ENCODE peak calls at places on chromosome 22, in eight cellular contexts. M, J, H, Q, K, C, N and E are unnamed samples.

GRCh38 chr22:23233084-23233501 is 52.8 kb downstream of the BCR start:
- DNase-seq in K (no peak), H (peak), C (no peak), J (no peak), Q (no peak), N (no peak), M (no peak), E (no peak)

GRCh38 chr22:42939941-42940653 is 74.9 kb downstream of the PACSIN2 start:
- DNase-seq in K (peak), J (peak), H (no peak), Q (peak), M (no peak), C (peak), N (peak), E (no peak)

GRCh38 chr22:45389546-45389945 is 23.9 kb downstream of the SMC1B start:
- DNase-seq in H (no peak), C (no peak), Q (no peak), J (no peak), K (no peak), M (no peak), N (no peak), E (no peak)

GRCh38 chr22:19176175-19176630 is 2.3 kb downstream of the SLC25A1 start:
- DNase-seq in M (no peak), Q (no peak), C (no peak), J (no peak), N (no peak), H (no peak), K (no peak), E (no peak)

GRCh38 chr22:35589071-35589735 is 27.9 kb downstream of the MB start:
- DNase-seq in J (peak), M (peak), Q (peak), N (peak), K (no peak), H (no peak), C (no peak), E (peak)

GRCh38 chr22:49709464-49709863 is 118.2 kb downstream of the BRD1 start:
- DNase-seq in K (no peak), J (no peak), M (no peak), C (no peak), H (no peak), N (no peak), Q (no peak), E (no peak)

GRCh38 chr22:29973269-29973668 is 90.3 kb downstream of the MTMR3 start:
- DNase-seq in C (no peak), J (no peak), H (no peak), N (no peak), K (no peak), Q (no peak), M (no peak), E (no peak)

GRCh38 chr22:23984430-23984829 is 4.5 kb downstream of the GSTT2 start:
- DNase-seq in J (peak), C (peak), N (no peak), Q (no peak), M (no peak), H (no peak), K (no peak), E (no peak)

GRCh38 chr22:20566420-20567260 is 59.2 kb downstream of the MED15 start:
- DNase-seq in J (no peak), C (peak), N (no peak), H (peak), M (peak), Q (peak), K (peak), E (peak)

GRCh38 chr22:30881361-30882180 is 87.0 kb downstream of the MORC2 start:
- DNase-seq in C (no peak), J (peak), H (peak), M (no peak), N (no peak), Q (no peak), K (peak), E (no peak)

GRCh38 chr22:47587361-47587760 is 824.9 kb downstream of the TBC1D22A start:
- DNase-seq in N (no peak), H (no peak), J (no peak), K (peak), Q (no peak), M (no peak), C (no peak), E (no peak)

DNA sequence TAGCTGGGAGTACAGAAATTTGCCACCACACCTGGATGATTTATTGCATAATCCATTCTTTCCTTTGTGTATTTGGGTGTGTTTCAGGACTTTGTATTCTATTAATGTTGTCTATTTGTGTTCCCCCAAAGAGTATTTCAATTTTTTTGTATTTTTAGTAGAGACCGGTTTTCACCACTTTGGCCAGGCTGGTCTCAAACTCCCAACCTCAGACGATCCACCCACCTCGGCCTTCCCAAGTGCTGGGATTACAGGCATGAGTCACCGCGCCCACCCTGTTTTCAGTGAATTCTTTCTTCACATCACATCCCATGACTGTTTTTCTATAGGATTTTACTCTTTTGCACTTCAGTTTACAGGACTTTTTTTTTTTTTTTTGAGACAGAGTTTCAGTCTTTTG is 46.3 kb downstream of the RBX1 start:
- DNase-seq in M (no peak), C (no peak), N (no peak), J (no peak), K (no peak), H (no peak), Q (no peak), E (no peak)
- TF ChIP-seq CTCF in M (no peak), C (no peak), N (no peak), J (no peak), K (no peak), H (no peak), Q (no peak), E (no peak)

GRCh38 chr22:37661160-37661924 is 2.8 kb downstream of the PDXP start:
- DNase-seq in J (no peak), K (no peak), N (no peak), Q (peak), M (peak), C (peak), H (no peak), E (no peak)
- TF ChIP-seq CTCF in J (peak), K (peak), N (no peak), Q (peak), M (peak), C (peak), H (peak), E (peak)

GRCh38 chr22:17540481-17540880 is 22.8 kb upstream of the SLC25A18 start:
- DNase-seq in H (no peak), K (no peak), J (no peak), N (no peak), Q (no peak), C (no peak), M (no peak), E (no peak)
- TF ChIP-seq CTCF in H (peak), K (no peak), J (no peak), N (no peak), Q (peak), C (no peak), M (no peak), E (no peak)

GRCh38 chr22:38228873-38229740 is 27.3 kb downstream of the MAFF start:
- DNase-seq in H (no peak), J (no peak), Q (peak), K (peak), N (no peak), M (no peak), C (no peak), E (peak)

GRCh38 chr22:38232196-38232595 is 30.4 kb downstream of the MAFF start:
- DNase-seq in J (no peak), Q (no peak), H (no peak), N (no peak), K (no peak), C (no peak), M (no peak), E (no peak)

GRCh38 chr22:38228326-38228872 is 26.6 kb downstream of the MAFF start:
- DNase-seq in Q (no peak), N (no peak), K (no peak), J (no peak), H (no peak), M (no peak), C (no peak), E (no peak)

GRCh38 chr22:38230916-38231315 is 29.1 kb downstream of the MAFF start:
- DNase-seq in N (no peak), H (no peak), Q (no peak), K (no peak), M (no peak), C (no peak), J (no peak), E (no peak)

DNA sequence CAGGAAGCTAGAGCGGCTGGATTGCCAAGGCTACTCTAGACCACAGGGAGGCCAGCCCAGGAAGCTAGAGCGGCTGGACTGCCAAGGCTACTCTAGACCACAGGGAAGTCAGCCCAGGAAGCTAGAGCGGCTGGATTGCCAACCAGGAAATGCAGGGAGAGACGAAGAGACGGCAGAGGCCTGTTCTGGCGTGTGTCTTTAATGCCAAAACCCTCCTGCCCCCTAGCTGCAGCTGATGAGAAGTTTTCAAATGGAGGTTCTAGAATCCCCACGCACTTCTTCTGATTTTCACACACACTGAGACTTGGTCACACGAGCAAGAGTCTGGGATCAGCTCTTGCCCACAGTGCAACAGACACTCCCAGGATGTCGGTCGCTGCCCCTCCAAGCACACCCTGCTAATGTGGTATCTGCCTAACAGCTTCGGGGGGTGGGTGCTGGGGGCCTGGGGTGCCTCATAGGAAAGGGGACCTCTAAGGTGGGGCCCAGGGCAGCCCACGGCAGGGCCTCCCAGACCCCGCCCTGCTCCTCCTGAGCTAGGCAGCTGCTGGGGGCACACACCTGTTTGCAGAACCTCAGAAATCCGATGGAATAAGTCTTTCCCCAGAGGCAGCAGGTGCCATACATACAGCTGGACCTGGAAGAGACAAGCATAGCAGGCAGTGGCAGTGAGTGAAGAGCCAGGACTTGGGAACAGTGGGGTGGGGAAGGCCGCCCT is 28.5 kb downstream of the MAFF start:
- DNase-seq in N (no peak), C (no peak), M (no peak), K (peak), H (peak), Q (no peak), J (no peak), E (no peak)
- TF ChIP-seq CTCF in N (no peak), C (peak), M (no peak), K (peak), H (peak), Q (peak), J (no peak), E (peak)

GRCh38 chr22:27918351-27919221 is 470 bp downstream of the PITPNB start:
- DNase-seq in C (peak), K (peak), N (no peak), M (peak), Q (peak), J (peak), H (peak), E (no peak)

GRCh38 chr22:27925331-27925730 is 6.3 kb upstream of the PITPNB start:
- DNase-seq in J (no peak), N (no peak), K (no peak), Q (no peak), M (no peak), C (no peak), H (no peak), E (no peak)

GRCh38 chr22:27919222-27919942 is at the start of gene PITPNB:
- DNase-seq in H (peak), C (peak), J (peak), Q (peak), K (peak), M (peak), N (peak), E (peak)

DNA sequence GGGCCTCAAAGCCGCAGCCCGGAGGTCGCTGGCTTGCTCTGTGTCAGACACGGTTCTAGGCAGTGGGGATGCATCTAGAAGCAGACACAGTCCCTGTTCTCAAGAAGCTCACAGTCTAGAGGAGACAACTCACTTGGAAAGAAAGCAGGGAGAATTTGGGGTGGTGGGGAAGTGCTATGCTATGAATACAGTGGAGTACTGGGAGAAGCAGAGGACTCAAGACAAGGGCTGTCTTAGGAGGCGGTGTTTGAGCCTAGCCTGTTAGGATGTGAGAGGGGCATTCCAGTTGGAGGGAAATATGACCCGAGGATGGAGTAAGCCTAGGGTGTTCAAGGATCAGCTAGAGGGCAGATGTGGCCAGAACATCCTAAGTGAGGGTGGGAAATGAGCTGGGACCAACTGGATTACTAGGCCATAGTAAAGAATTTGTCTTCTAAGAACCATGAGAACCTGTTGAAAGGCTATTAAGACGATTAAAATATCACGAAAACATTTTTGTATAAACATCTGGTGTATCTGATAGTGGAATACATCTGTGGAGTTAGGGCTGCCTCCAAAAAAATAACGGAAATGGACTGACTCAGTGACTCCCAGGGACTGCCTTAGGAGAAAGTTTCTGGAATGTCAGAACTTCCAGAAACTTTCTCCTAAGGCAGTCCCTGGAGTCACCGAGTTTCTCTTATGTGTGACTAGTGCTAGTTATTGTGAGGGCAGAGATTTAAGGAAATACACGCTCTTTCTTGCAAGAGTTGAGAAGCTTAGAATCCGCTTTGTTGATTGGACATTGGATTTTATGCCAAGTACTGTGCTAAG is 1.1 kb upstream of the PITPNB start:
- DNase-seq in N (no peak), J (peak), K (no peak), M (peak), C (peak), H (no peak), Q (peak), E (peak)
- TF ChIP-seq CTCF in N (no peak), J (no peak), K (no peak), M (no peak), C (no peak), H (no peak), Q (peak), E (no peak)